ENCODE peak calls at places on chromosomes 11 and 22, in five cellular contexts. A, L, W, K and Q are unnamed samples.

GRCh38 chr11:11397043-11397415 is 44.0 kb upstream of the CSNK2A3 start:
- DNase-seq in A (no peak), L (no peak), W (no peak), K (no peak), Q (no peak)

GRCh38 chr11:14643697-14644395 is at the start of gene PDE3B:
- DNase-seq in A (peak), L (peak), W (peak), K (peak), Q (peak)

GRCh38 chr22:16932577-16932976 is 75.4 kb downstream of the GAB4 start:
- DNase-seq in A (no peak), L (no peak), W (no peak), K (no peak), Q (no peak)

GRCh38 chr11:126090452-126090851 is 27.8 kb upstream of the CDON start:
- DNase-seq in A (no peak), L (no peak), W (no peak), K (no peak), Q (no peak)

GRCh38 chr22:47337161-47337621 is 574.7 kb downstream of the TBC1D22A start:
- DNase-seq in A (peak), L (peak), W (peak), K (no peak), Q (peak)

GRCh38 chr22:43532301-43533050 is 120.7 kb downstream of the MPPED1 start:
- DNase-seq in A (no peak), L (no peak), W (no peak), K (no peak), Q (no peak)

GRCh38 chr11:13761712-13762111 is 93.2 kb downstream of the FAR1 start:
- DNase-seq in A (peak), L (no peak), W (peak), K (no peak), Q (peak)

GRCh38 chr11:57556041-57556440 is 11.4 kb downstream of the UBE2L6 start:
- DNase-seq in A (no peak), L (no peak), W (no peak), K (no peak), Q (no peak)

GRCh38 chr11:128776434-128777284 is 82.8 kb downstream of the FLI1 start:
- DNase-seq in A (peak), L (peak), W (peak), K (no peak), Q (peak)

GRCh38 chr11:66315921-66316811 is 678 bp downstream of the CD248 start:
- DNase-seq in A (no peak), L (no peak), W (no peak), K (no peak), Q (no peak)

GRCh38 chr11:66317322-66317765 is 500 bp upstream of the CD248 start:
- DNase-seq in A (peak), L (no peak), W (peak), K (no peak), Q (peak)

GRCh38 chr11:66316849-66317251 is at the start of gene CD248:
- DNase-seq in A (peak), L (peak), W (peak), K (no peak), Q (peak)

GRCh38 chr11:66317766-66318575 is 1.1 kb upstream of the CD248 start:
- DNase-seq in A (peak), L (peak), W (peak), K (no peak), Q (peak)

DNA sequence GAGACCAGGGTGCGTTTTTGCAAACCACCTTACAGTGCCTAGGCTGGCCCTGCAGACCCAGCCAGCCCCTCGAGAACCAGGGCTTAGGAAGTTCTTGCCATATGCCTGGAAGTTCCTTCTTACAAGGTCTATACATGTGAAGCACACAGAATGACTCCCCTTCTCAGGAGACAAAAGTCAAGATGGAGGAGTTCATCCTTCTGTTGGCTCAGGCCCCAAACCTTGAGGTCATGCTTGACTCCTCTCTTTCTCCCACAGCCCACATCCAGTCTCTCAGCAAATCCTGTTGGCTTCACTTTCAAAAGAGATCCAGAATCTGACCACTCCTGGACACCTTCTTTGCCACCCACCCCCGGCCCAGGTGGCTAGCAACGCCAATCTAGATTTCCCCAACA is 1.7 kb upstream of the CD248 start:
- DNase-seq in A (no peak), L (no peak), W (no peak), K (no peak), Q (no peak)
- H3K4me3 ChIP-seq in A (no peak), L (no peak), W (no peak), K (no peak), Q (no peak)

DNA sequence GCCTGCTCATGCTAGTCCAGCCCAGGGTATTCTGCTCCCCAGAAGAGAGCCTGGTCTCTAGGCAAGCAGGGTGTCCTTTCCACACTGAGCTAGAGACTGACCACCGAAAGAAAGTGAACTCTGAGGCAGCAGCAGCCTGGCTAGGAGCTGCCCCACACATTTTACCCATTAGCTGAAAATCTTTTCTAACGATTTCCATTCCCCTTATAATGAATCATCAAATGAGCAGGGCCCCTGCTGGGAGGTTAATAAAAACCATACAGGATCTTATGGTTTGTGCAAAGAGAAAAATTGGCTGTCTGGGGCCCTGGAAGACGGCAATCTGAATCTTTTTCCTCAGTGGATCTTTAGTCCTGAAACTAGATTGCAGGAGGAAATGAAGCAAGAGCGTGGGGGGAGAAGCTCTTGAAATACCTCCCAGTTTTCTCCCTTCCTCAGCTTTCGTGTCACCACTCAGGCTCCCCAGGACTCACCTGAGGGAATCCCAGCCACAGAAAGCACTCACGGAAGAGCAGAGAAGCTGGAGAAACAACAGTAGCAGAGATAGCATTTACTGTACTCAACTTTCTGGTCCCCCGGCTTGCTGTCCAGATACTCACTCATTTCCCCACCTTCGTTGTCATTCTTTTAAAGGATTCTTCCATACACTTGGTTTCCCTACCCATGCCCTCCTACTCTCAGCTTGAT is 74.7 kb upstream of the CD44 start:
- DNase-seq in A (no peak), L (peak), W (peak), K (no peak), Q (peak)
- TF ChIP-seq CTCF in A (no peak), L (no peak), W (no peak), K (no peak), Q (no peak)

GRCh38 chr22:48643066-48643731 is 1184.5 kb downstream of the BRD1 start:
- DNase-seq in A (no peak), L (no peak), W (no peak), K (no peak), Q (no peak)

GRCh38 chr22:48644108-48644507 is 1183.6 kb downstream of the BRD1 start:
- DNase-seq in A (no peak), L (no peak), W (peak), K (no peak), Q (no peak)

GRCh38 chr22:48645766-48646165 is 1181.9 kb downstream of the BRD1 start:
- DNase-seq in A (no peak), L (no peak), W (no peak), K (no peak), Q (no peak)

GRCh38 chr22:48646216-48646925 is 1181.3 kb downstream of the BRD1 start:
- DNase-seq in A (no peak), L (no peak), W (no peak), K (no peak), Q (no peak)

DNA sequence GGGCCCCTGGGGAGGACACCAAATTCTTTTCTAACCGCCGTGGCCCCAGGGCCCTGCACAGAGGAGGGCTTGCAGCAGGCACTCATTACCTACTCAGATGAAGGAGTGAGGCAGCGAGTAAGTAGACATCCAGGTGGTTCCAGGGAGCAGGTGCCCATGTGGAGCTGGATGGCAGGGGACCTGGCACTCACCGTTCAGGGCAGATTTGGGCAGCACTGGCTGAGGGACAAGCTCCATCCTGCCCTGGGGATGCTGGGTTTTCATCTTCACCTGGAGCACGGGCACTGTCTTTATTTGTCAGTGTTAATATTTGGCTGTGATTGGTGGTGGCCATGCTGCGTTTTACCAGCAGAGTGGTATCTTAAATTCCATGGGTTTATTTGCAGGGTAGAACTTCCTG is 1182.7 kb downstream of the BRD1 start:
- DNase-seq in A (no peak), L (no peak), W (no peak), K (no peak), Q (no peak)
- H3K4me3 ChIP-seq in A (no peak), L (no peak), W (no peak), K (no peak), Q (no peak)

GRCh38 chr22:22748297-22748743 is 103.9 kb downstream of the GGTLC2 start:
- DNase-seq in A (peak), L (peak), W (peak), K (no peak), Q (peak)
- TF ChIP-seq CTCF in A (peak), L (peak), W (peak), K (peak), Q (peak)